ENCODE peak calls at places on chromosome 2, in eight cellular contexts. One of them, this sample, is unnamed.

GRCh38 chr2:156447761-156448160 is 11.6 kb downstream of the GPD2 start:
- DNase-seq in tibial artery: no peak
- DNase-seq in Panc1: no peak
- DNase-seq in HCT116: no peak
- DNase-seq in K562: no peak
- DNase-seq in A549: no peak
- DNase-seq in cardiac muscle cell: no peak
- DNase-seq in kidney: no peak
- DNase-seq in this sample: no peak

GRCh38 chr2:94997981-94998920 is 27.3 kb upstream of the MAL start:
- DNase-seq in tibial artery: peak; percentile 32
- DNase-seq in Panc1: no peak
- DNase-seq in HCT116: no peak
- DNase-seq in K562: no peak
- DNase-seq in A549: no peak
- DNase-seq in cardiac muscle cell: no peak
- DNase-seq in kidney: peak; percentile 72
- DNase-seq in this sample: peak; percentile 35

GRCh38 chr2:240685771-240686371 is 3.2 kb upstream of the AQP12B start:
- DNase-seq in tibial artery: no peak
- DNase-seq in Panc1: no peak
- DNase-seq in HCT116: no peak
- DNase-seq in K562: peak; percentile 7
- DNase-seq in A549: no peak
- DNase-seq in cardiac muscle cell: no peak
- DNase-seq in kidney: peak; percentile 64
- DNase-seq in this sample: no peak

GRCh38 chr2:10688921-10689807 is 611 bp downstream of the NOL10 start:
- DNase-seq in tibial artery: peak; percentile 67
- DNase-seq in Panc1: no peak
- DNase-seq in HCT116: no peak
- DNase-seq in K562: peak; percentile 41
- DNase-seq in A549: peak; percentile 20
- DNase-seq in cardiac muscle cell: peak; percentile 3
- DNase-seq in kidney: peak; percentile 84
- DNase-seq in this sample: no peak

GRCh38 chr2:890791-891190 is 59.9 kb upstream of the SNTG2 start:
- DNase-seq in tibial artery: no peak
- DNase-seq in Panc1: no peak
- DNase-seq in HCT116: no peak
- DNase-seq in K562: no peak
- DNase-seq in A549: no peak
- DNase-seq in cardiac muscle cell: no peak
- DNase-seq in kidney: no peak
- DNase-seq in this sample: peak; percentile 19

GRCh38 chr2:19354417-19355022 is 3.9 kb downstream of the OSR1 start:
- DNase-seq in tibial artery: no peak
- DNase-seq in Panc1: no peak
- DNase-seq in HCT116: no peak
- DNase-seq in K562: no peak
- DNase-seq in A549: no peak
- DNase-seq in cardiac muscle cell: no peak
- DNase-seq in kidney: no peak
- DNase-seq in this sample: no peak

GRCh38 chr2:11865378-11865777 is 118.9 kb downstream of the LPIN1 start:
- DNase-seq in tibial artery: no peak
- DNase-seq in Panc1: no peak
- DNase-seq in HCT116: no peak
- DNase-seq in K562: no peak
- DNase-seq in A549: no peak
- DNase-seq in cardiac muscle cell: no peak
- DNase-seq in kidney: no peak
- DNase-seq in this sample: peak; percentile 14

GRCh38 chr2:177767768-177768167 is 304.8 kb downstream of the PDE11A start:
- DNase-seq in tibial artery: no peak
- DNase-seq in Panc1: no peak
- DNase-seq in HCT116: no peak
- DNase-seq in K562: no peak
- DNase-seq in A549: no peak
- DNase-seq in cardiac muscle cell: no peak
- DNase-seq in kidney: no peak
- DNase-seq in this sample: no peak

GRCh38 chr2:236855176-236855865 is 230.4 kb upstream of the COPS8 start:
- DNase-seq in tibial artery: peak; percentile 38
- DNase-seq in Panc1: no peak
- DNase-seq in HCT116: no peak
- DNase-seq in K562: no peak
- DNase-seq in A549: no peak
- DNase-seq in cardiac muscle cell: no peak
- DNase-seq in kidney: no peak
- DNase-seq in this sample: no peak

GRCh38 chr2:151830966-151831365 is 2.7 kb upstream of the ARL5A start:
- DNase-seq in tibial artery: no peak
- DNase-seq in Panc1: no peak
- DNase-seq in HCT116: no peak
- DNase-seq in K562: no peak
- DNase-seq in A549: no peak
- DNase-seq in cardiac muscle cell: no peak
- DNase-seq in kidney: no peak
- DNase-seq in this sample: no peak

GRCh38 chr2:111015256-111015655 is 105.5 kb upstream of the BCL2L11 start:
- DNase-seq in tibial artery: no peak
- DNase-seq in Panc1: no peak
- DNase-seq in HCT116: no peak
- DNase-seq in K562: no peak
- DNase-seq in A549: no peak
- DNase-seq in cardiac muscle cell: no peak
- DNase-seq in kidney: no peak
- DNase-seq in this sample: no peak

GRCh38 chr2:8540552-8541055 is 141.3 kb upstream of the ID2 start:
- DNase-seq in tibial artery: peak; percentile 49
- DNase-seq in Panc1: no peak
- DNase-seq in HCT116: no peak
- DNase-seq in K562: no peak
- DNase-seq in A549: no peak
- DNase-seq in cardiac muscle cell: no peak
- DNase-seq in kidney: no peak
- DNase-seq in this sample: no peak

GRCh38 chr2:174748948-174749347 is 15.3 kb downstream of the CHRNA1 start:
- DNase-seq in tibial artery: no peak
- DNase-seq in Panc1: peak; percentile 27
- DNase-seq in HCT116: peak; percentile 66
- DNase-seq in K562: peak; percentile 75
- DNase-seq in A549: peak; percentile 57
- DNase-seq in cardiac muscle cell: peak; percentile 63
- DNase-seq in kidney: no peak
- DNase-seq in this sample: peak; percentile 51

GRCh38 chr2:161825429-161825828 is 201.2 kb downstream of the SLC4A10 start:
- DNase-seq in tibial artery: no peak
- DNase-seq in Panc1: no peak
- DNase-seq in HCT116: no peak
- DNase-seq in K562: no peak
- DNase-seq in A549: no peak
- DNase-seq in cardiac muscle cell: no peak
- DNase-seq in kidney: no peak
- DNase-seq in this sample: no peak

GRCh38 chr2:16386000-16386399 is 279.6 kb downstream of the CYRIA start:
- DNase-seq in tibial artery: no peak
- DNase-seq in Panc1: no peak
- DNase-seq in HCT116: no peak
- DNase-seq in K562: no peak
- DNase-seq in A549: no peak
- DNase-seq in cardiac muscle cell: no peak
- DNase-seq in kidney: no peak
- DNase-seq in this sample: no peak

GRCh38 chr2:102514061-102514785 is 41.2 kb downstream of the SLC9A4 start:
- DNase-seq in tibial artery: no peak
- DNase-seq in Panc1: no peak
- DNase-seq in HCT116: peak; percentile 27
- DNase-seq in K562: peak; percentile 32
- DNase-seq in A549: peak; percentile 71
- DNase-seq in cardiac muscle cell: peak; percentile 94
- DNase-seq in kidney: no peak
- DNase-seq in this sample: no peak

GRCh38 chr2:86185517-86186212 is 9.6 kb downstream of the IMMT start:
- DNase-seq in tibial artery: no peak
- DNase-seq in Panc1: no peak
- DNase-seq in HCT116: no peak
- DNase-seq in K562: no peak
- DNase-seq in A549: no peak
- DNase-seq in cardiac muscle cell: no peak
- DNase-seq in kidney: no peak
- DNase-seq in this sample: no peak

GRCh38 chr2:112884869-112885502 is 26.0 kb upstream of the IL37 start:
- DNase-seq in tibial artery: no peak
- DNase-seq in Panc1: peak; percentile 27
- DNase-seq in HCT116: peak; percentile 40
- DNase-seq in K562: peak; percentile 78
- DNase-seq in A549: peak; percentile 40
- DNase-seq in cardiac muscle cell: peak; percentile 41
- DNase-seq in kidney: no peak
- DNase-seq in this sample: peak; percentile 55

GRCh38 chr2:68562934-68563333 is 80.4 kb upstream of the PROKR1 start:
- DNase-seq in tibial artery: no peak
- DNase-seq in Panc1: no peak
- DNase-seq in HCT116: no peak
- DNase-seq in K562: no peak
- DNase-seq in A549: no peak
- DNase-seq in cardiac muscle cell: no peak
- DNase-seq in kidney: no peak
- DNase-seq in this sample: no peak

GRCh38 chr2:238136820-238137537 is 1.5 kb upstream of the KLHL30 start:
- DNase-seq in tibial artery: peak; percentile 89
- DNase-seq in Panc1: no peak
- DNase-seq in HCT116: no peak
- DNase-seq in K562: no peak
- DNase-seq in A549: no peak
- DNase-seq in cardiac muscle cell: peak; percentile 92
- DNase-seq in kidney: peak; percentile 83
- DNase-seq in this sample: peak; percentile 62

GRCh38 chr2:178828496-178828895 is 21.3 kb upstream of the TTN start:
- DNase-seq in tibial artery: no peak
- DNase-seq in Panc1: no peak
- DNase-seq in HCT116: no peak
- DNase-seq in K562: no peak
- DNase-seq in A549: no peak
- DNase-seq in cardiac muscle cell: no peak
- DNase-seq in kidney: no peak
- DNase-seq in this sample: no peak

GRCh38 chr2:69797836-69798465 is 31.5 kb upstream of the GMCL1 start:
- DNase-seq in tibial artery: no peak
- DNase-seq in Panc1: no peak
- DNase-seq in HCT116: no peak
- DNase-seq in K562: no peak
- DNase-seq in A549: no peak
- DNase-seq in cardiac muscle cell: no peak
- DNase-seq in kidney: no peak
- DNase-seq in this sample: no peak

GRCh38 chr2:230922951-230923717 is 1.9 kb downstream of the GPR55 start:
- DNase-seq in tibial artery: peak; percentile 27
- DNase-seq in Panc1: no peak
- DNase-seq in HCT116: no peak
- DNase-seq in K562: no peak
- DNase-seq in A549: no peak
- DNase-seq in cardiac muscle cell: no peak
- DNase-seq in kidney: no peak
- DNase-seq in this sample: no peak

GRCh38 chr2:38190542-38191218 is 114.7 kb upstream of the CYP1B1 start:
- DNase-seq in tibial artery: no peak
- DNase-seq in Panc1: no peak
- DNase-seq in HCT116: no peak
- DNase-seq in K562: no peak
- DNase-seq in A549: no peak
- DNase-seq in cardiac muscle cell: peak; percentile 88
- DNase-seq in kidney: no peak
- DNase-seq in this sample: no peak

GRCh38 chr2:100831158-100831715 is 11.3 kb downstream of the NPAS2 start:
- DNase-seq in tibial artery: no peak
- DNase-seq in Panc1: no peak
- DNase-seq in HCT116: no peak
- DNase-seq in K562: no peak
- DNase-seq in A549: no peak
- DNase-seq in cardiac muscle cell: no peak
- DNase-seq in kidney: peak; percentile 79
- DNase-seq in this sample: no peak

DNA sequence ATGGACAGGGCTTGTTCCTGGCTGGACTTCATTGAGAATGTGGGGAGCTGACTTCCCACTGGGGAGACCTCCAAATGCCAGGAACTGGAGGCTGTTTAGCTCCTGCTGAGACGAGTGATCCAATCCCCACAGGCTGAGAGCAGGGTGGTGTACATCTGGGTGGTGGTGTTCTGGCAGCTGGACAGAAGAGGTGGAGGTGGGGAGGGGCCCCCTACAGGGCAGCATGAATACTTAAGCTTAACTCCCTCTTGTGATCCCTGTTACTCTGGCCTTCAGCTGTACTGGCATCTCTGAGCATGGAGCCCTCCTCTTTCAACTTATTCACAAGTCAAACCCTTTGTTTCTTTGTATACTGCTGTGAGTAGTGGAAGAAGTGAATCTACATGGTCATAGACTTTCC is 167.8 kb upstream of the LYPD1 start:
- DNase-seq in tibial artery: no peak
- DNase-seq in Panc1: no peak
- DNase-seq in HCT116: no peak
- DNase-seq in K562: no peak
- DNase-seq in A549: no peak
- DNase-seq in cardiac muscle cell: no peak
- DNase-seq in kidney: no peak
- DNase-seq in this sample: no peak
- TF ChIP-seq CTCF in tibial artery: no peak
- TF ChIP-seq CTCF in Panc1: no peak
- TF ChIP-seq CTCF in HCT116: peak; percentile 4
- TF ChIP-seq CTCF in K562: no peak
- TF ChIP-seq CTCF in A549: no peak
- TF ChIP-seq CTCF in cardiac muscle cell: no peak
- TF ChIP-seq CTCF in kidney: no peak
- TF ChIP-seq CTCF in this sample: no peak

GRCh38 chr2:232528746-232529445 is 2.9 kb downstream of the CHRND start:
- DNase-seq in tibial artery: no peak
- DNase-seq in Panc1: no peak
- DNase-seq in HCT116: no peak
- DNase-seq in K562: no peak
- DNase-seq in A549: no peak
- DNase-seq in cardiac muscle cell: no peak
- DNase-seq in kidney: peak; percentile 53
- DNase-seq in this sample: no peak
- H3K4me3 ChIP-seq in tibial artery: no peak overlapping the region
- H3K4me3 ChIP-seq in Panc1: no peak overlapping the region
- H3K4me3 ChIP-seq in HCT116: no peak overlapping the region
- H3K4me3 ChIP-seq in K562: no peak overlapping the region
- H3K4me3 ChIP-seq in A549: no peak overlapping the region
- H3K4me3 ChIP-seq in cardiac muscle cell: no peak overlapping the region
- H3K4me3 ChIP-seq in kidney: no peak overlapping the region
- H3K4me3 ChIP-seq in this sample: no peak overlapping the region

GRCh38 chr2:123913266-123913810 is 111.7 kb upstream of the CNTNAP5 start:
- DNase-seq in tibial artery: no peak
- DNase-seq in Panc1: no peak
- DNase-seq in HCT116: no peak
- DNase-seq in K562: no peak
- DNase-seq in A549: no peak
- DNase-seq in cardiac muscle cell: no peak
- DNase-seq in kidney: no peak
- DNase-seq in this sample: no peak
- H3K4me1 ChIP-seq in tibial artery: no peaks in the 10 kb centered on the region
- H3K4me1 ChIP-seq in Panc1: no peaks in the 10 kb centered on the region
- H3K4me1 ChIP-seq in HCT116: no peaks in the 10 kb centered on the region
- H3K4me1 ChIP-seq in K562: no peaks in the 10 kb centered on the region
- H3K4me1 ChIP-seq in A549: no peaks in the 10 kb centered on the region
- H3K4me1 ChIP-seq in cardiac muscle cell: no peaks in the 10 kb centered on the region
- H3K4me1 ChIP-seq in kidney: no peaks in the 10 kb centered on the region
- H3K4me1 ChIP-seq in this sample: no peaks in the 10 kb centered on the region

GRCh38 chr2:173667415-173667814 is 297.8 kb downstream of the SP3 start:
- DNase-seq in tibial artery: no peak
- DNase-seq in Panc1: no peak
- DNase-seq in HCT116: peak; percentile 10
- DNase-seq in K562: no peak
- DNase-seq in A549: no peak
- DNase-seq in cardiac muscle cell: peak; percentile 11
- DNase-seq in kidney: no peak
- DNase-seq in this sample: no peak
- TF ChIP-seq CTCF in tibial artery: no peak
- TF ChIP-seq CTCF in Panc1: peak; percentile 65
- TF ChIP-seq CTCF in HCT116: peak; percentile 20
- TF ChIP-seq CTCF in K562: peak; percentile 22
- TF ChIP-seq CTCF in A549: peak; percentile 34
- TF ChIP-seq CTCF in cardiac muscle cell: peak; percentile 26
- TF ChIP-seq CTCF in kidney: no peak
- TF ChIP-seq CTCF in this sample: no peak

This sample was measured in lung.